ENCODE peak calls at places on chromosomes 3 and 15, in nine cellular contexts. Q, E, D, S, J, M, A, I and P are unnamed samples.

GRCh38 chr3:188003188-188004171 is 150.5 kb upstream of the LPP start:
- DNase-seq in Q (no peak), E (no peak), D (no peak), S (no peak), J (no peak), M (no peak), A (no peak), I (no peak), P (peak)

GRCh38 chr3:167810236-167810635 is 74.7 kb downstream of the SERPINI1 start:
- DNase-seq in Q (no peak), E (no peak), D (no peak), S (no peak), J (no peak), M (no peak), A (no peak), I (no peak), P (no peak)

GRCh38 chr3:186414735-186415419 is 52.8 kb upstream of the DGKG start:
- DNase-seq in Q (peak), E (no peak), D (no peak), S (no peak), J (peak), M (no peak), A (peak), I (no peak), P (peak)

GRCh38 chr3:163476179-163476578 is 1602.1 kb downstream of the SI start:
- DNase-seq in Q (no peak), E (no peak), D (no peak), S (no peak), J (no peak), M (no peak), A (no peak), I (no peak), P (no peak)

GRCh38 chr3:186492594-186492993 is 51.6 kb downstream of the CRYGS start:
- DNase-seq in Q (no peak), E (no peak), D (no peak), S (no peak), J (no peak), M (no peak), A (no peak), I (no peak), P (no peak)

GRCh38 chr3:27939940-27940339 is 217.8 kb upstream of the EOMES start:
- DNase-seq in Q (peak), E (no peak), D (no peak), S (no peak), J (peak), M (no peak), A (no peak), I (peak), P (peak)

GRCh38 chr3:134359121-134360010 is 14.9 kb downstream of the AMOTL2 start:
- DNase-seq in Q (peak), E (no peak), D (no peak), S (no peak), J (no peak), M (no peak), A (no peak), I (no peak), P (no peak)

GRCh38 chr3:45064512-45065372 is 38.6 kb downstream of the CLEC3B start:
- DNase-seq in Q (peak), E (no peak), D (peak), S (no peak), J (no peak), M (no peak), A (no peak), I (no peak), P (peak)

GRCh38 chr3:43465109-43465508 is 156.7 kb downstream of the ANO10 start:
- DNase-seq in Q (no peak), E (no peak), D (no peak), S (no peak), J (no peak), M (no peak), A (no peak), I (no peak), P (peak)

GRCh38 chr3:79937567-79937966 is 169.8 kb upstream of the ROBO1 start:
- DNase-seq in Q (peak), E (no peak), D (no peak), S (peak), J (no peak), M (no peak), A (no peak), I (peak), P (peak)

GRCh38 chr15:57696146-57696545 is 10.4 kb upstream of the POLR2M start:
- DNase-seq in Q (no peak), E (no peak), D (no peak), S (no peak), J (no peak), M (no peak), A (no peak), I (no peak), P (no peak)

GRCh38 chr3:880371-880770 is 212.5 kb upstream of the CNTN6 start:
- DNase-seq in Q (no peak), E (no peak), D (no peak), S (no peak), J (no peak), M (no peak), A (no peak), I (peak), P (no peak)

GRCh38 chr3:126018995-126019394 is 50.0 kb downstream of the ROPN1B start:
- DNase-seq in Q (no peak), E (no peak), D (no peak), S (no peak), J (no peak), M (no peak), A (no peak), I (no peak), P (no peak)

GRCh38 chr15:41031232-41032078 is 78.2 kb downstream of the CHAC1 start:
- DNase-seq in Q (no peak), E (no peak), D (no peak), S (no peak), J (no peak), M (no peak), A (no peak), I (no peak), P (no peak)